ENCODE peak calls at places on chromosome 2, in four cellular contexts. B, U, C and M are unnamed samples.

GRCh38 chr2:19933351-19933981 is 31.7 kb upstream of the TTC32 start:
- DNase-seq in C (no peak), B (no peak), U (no peak), M (no peak)

GRCh38 chr2:113228991-113229716 is 49.6 kb downstream of the PAX8 start:
- DNase-seq in U (peak), C (no peak), B (no peak), M (no peak)

GRCh38 chr2:144348846-144349245 is 171.1 kb downstream of the ZEB2 start:
- DNase-seq in U (no peak), B (no peak), C (no peak), M (no peak)

GRCh38 chr2:174335605-174336402 is 1.1 kb downstream of the SP9 start:
- DNase-seq in U (no peak), C (no peak), B (no peak), M (no peak)

GRCh38 chr2:163711699-163712098 is 24.1 kb downstream of the FIGN start:
- DNase-seq in B (no peak), C (no peak), U (no peak), M (no peak)

GRCh38 chr2:120306091-120306490 is 39.8 kb upstream of the INHBB start:
- DNase-seq in C (no peak), U (no peak), B (no peak), M (no peak)

GRCh38 chr2:26536371-26537068 is 58.6 kb upstream of the OTOF start:
- DNase-seq in B (no peak), U (no peak), C (no peak), M (no peak)

GRCh38 chr2:70753031-70753430 is 15.0 kb downstream of the ADD2 start:
- DNase-seq in B (no peak), C (no peak), U (no peak), M (no peak)

GRCh38 chr2:1717129-1717528 is 27.2 kb downstream of the PXDN start:
- DNase-seq in C (no peak), U (no peak), B (no peak), M (no peak)

GRCh38 chr2:202592580-202592979 is 42.2 kb upstream of the FAM117B start:
- DNase-seq in U (no peak), B (no peak), C (no peak), M (no peak)

GRCh38 chr2:220512419-220512818 is 885.0 kb downstream of the SLC4A3 start:
- DNase-seq in U (no peak), C (no peak), B (no peak), M (no peak)

GRCh38 chr2:130911482-130911881 is 74.8 kb downstream of the ARHGEF4 start:
- DNase-seq in U (no peak), C (no peak), B (peak), M (no peak)

GRCh38 chr2:10490806-10491291 is 42.7 kb upstream of the ODC1 start:
- DNase-seq in U (peak), B (no peak), C (no peak), M (no peak)

GRCh38 chr2:26709323-26710110 is 17.0 kb downstream of the KCNK3 start:
- DNase-seq in C (no peak), B (no peak), U (no peak), M (no peak)

GRCh38 chr2:36482576-36483214 is 115.3 kb downstream of the FEZ2 start:
- DNase-seq in B (peak), U (no peak), C (no peak), M (no peak)

GRCh38 chr2:159476329-159476728 is 140.0 kb downstream of the BAZ2B start:
- DNase-seq in C (no peak), U (no peak), B (no peak), M (no peak)

GRCh38 chr2:217331577-217332139 is 471.8 kb upstream of the TNP1 start:
- DNase-seq in B (peak), C (no peak), U (no peak), M (no peak)

GRCh38 chr2:1140389-1141003 is 189.8 kb downstream of the SNTG2 start:
- DNase-seq in B (peak), C (peak), U (no peak), M (no peak)

GRCh38 chr2:197934926-197935274 is 130.5 kb downstream of the PLCL1 start:
- DNase-seq in B (no peak), U (no peak), C (no peak), M (no peak)

DNA sequence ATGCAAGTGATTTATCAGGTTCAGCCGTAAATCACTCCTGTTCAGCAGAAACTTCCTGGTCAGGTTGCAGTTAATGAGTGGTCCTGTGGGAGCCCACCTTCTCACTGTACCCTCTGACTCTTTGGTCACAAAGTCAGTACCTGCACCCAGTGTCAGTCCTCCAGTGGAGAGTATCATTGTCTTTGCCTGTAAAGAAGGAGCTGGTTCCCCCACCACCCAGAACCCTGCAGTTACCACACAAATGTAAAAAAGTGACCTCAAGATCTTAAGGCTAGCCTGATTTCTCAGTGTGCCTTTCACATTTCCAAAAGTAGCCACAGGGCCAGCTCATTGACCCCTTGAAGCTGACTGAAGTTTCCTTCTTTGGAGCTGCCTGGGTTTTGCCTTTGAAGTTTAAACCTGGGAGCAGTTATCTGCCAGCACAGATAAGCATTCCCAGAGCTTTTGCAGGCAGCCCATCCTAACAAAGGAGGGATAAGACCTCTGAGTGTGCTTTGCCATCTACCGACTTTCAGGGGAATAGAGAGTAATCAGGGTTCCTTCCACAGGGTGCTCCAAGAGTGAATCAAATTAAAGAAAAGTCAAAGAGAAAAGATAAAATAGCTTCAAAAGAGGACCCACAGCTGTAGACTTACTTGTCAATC is 725.2 kb downstream of the CPS1 start:
- DNase-seq in B (no peak), U (no peak), C (no peak), M (no peak)
- H3K27ac ChIP-seq in B (no peak), U (no peak), C (no peak), M (no peak)

GRCh38 chr2:222436040-222436413 is 11.7 kb downstream of the SGPP2 start:
- DNase-seq in C (no peak), B (no peak), U (peak), M (no peak)
- H3K27ac ChIP-seq in C (no peak), B (no peak), U (peak), M (no peak)

DNA sequence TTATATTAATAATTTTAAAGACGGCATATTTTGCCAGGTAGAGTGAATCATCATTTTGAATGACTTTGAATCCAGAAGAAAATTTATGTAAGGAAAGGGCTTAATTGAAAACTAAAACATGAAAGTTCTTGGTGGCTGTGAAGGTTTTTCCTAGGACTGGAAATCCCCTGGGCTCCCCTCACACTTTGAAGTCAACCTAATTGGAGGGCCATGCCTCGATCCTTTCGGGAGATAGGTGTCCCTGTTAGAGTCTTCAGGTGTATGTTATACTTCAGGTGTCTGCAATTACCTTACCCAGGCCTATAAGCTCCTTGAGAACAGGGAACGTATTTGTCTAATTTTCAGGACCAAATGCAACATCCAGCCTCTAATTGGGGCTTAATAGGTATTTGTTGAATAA is 73.0 kb downstream of the ARL4C start:
- DNase-seq in U (no peak), B (no peak), C (no peak), M (no peak)
- H3K27ac ChIP-seq in U (no peak), B (no peak), C (peak), M (no peak)

DNA sequence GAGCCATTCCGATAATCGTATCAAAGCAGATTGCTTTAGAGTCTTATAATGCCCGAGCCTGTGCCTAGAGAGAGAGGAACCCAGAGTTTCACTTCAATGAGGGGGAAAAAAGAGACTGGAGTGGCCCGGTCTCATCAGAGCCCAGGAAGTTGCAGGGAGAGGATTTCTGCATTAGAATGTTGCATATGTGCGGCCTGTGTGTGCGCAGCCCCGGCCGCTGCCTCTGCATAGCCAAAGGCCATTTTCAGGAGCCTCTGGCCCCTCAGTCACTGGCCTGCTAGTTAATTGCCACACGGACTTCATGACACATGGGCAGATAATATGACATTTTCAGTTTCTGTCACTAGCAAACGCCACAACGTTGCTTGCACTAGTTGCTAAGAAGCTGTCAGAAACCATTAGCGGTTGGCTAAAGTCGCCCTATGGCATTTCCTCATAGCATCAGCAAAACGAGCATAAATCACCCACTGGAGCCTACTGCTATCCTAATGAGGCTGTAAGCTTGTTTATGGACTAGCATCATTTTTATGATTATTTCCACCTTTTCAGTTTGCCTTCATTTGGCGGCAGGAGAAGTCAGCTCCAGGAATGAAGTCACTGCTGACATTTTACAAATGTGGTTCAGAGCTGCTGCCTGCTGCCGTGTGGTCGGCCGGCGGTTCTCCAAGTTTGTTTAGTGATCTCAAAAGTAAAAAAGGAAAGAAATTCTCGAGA is 73.6 kb downstream of the MEIS1 start:
- DNase-seq in B (no peak), C (no peak), U (no peak), M (no peak)
- H3K27ac ChIP-seq in B (no peak), C (no peak), U (no peak), M (peak)

GRCh38 chr2:233062447-233062842 is 2.3 kb downstream of the INPP5D start:
- DNase-seq in U (no peak), C (no peak), B (no peak), M (no peak)

GRCh38 chr2:233063976-233064411 is 3.9 kb downstream of the INPP5D start:
- DNase-seq in B (no peak), U (no peak), C (no peak), M (no peak)

GRCh38 chr2:233062946-233063268 is 2.8 kb downstream of the INPP5D start:
- DNase-seq in B (no peak), C (no peak), U (no peak), M (no peak)

GRCh38 chr2:233064526-233065199 is 4.5 kb downstream of the INPP5D start:
- DNase-seq in B (no peak), U (no peak), C (no peak), M (no peak)

GRCh38 chr2:233063269-233063975 is 3.3 kb downstream of the INPP5D start:
- DNase-seq in U (no peak), C (no peak), B (no peak), M (no peak)
- H3K27ac ChIP-seq in U (no peak), C (peak), B (no peak), M (no peak)

GRCh38 chr2:149525323-149525722 is 62.3 kb downstream of the MMADHC start:
- DNase-seq in U (no peak), B (no peak), C (no peak), M (no peak)
- H3K27ac ChIP-seq in U (no peak), B (no peak), C (no peak), M (no peak)

GRCh38 chr2:45284621-45284995 is 275.4 kb upstream of the SIX2 start:
- DNase-seq in B (no peak), C (no peak), U (no peak), M (no peak)

GRCh38 chr2:45280801-45281200 is 271.5 kb upstream of the SIX2 start:
- DNase-seq in U (no peak), C (no peak), B (no peak), M (no peak)

GRCh38 chr2:45281311-45281710 is 272.1 kb upstream of the SIX2 start:
- DNase-seq in B (no peak), U (no peak), C (no peak), M (no peak)

GRCh38 chr2:45283764-45284620 is 274.7 kb upstream of the SIX2 start:
- DNase-seq in C (no peak), B (no peak), U (no peak), M (no peak)

DNA sequence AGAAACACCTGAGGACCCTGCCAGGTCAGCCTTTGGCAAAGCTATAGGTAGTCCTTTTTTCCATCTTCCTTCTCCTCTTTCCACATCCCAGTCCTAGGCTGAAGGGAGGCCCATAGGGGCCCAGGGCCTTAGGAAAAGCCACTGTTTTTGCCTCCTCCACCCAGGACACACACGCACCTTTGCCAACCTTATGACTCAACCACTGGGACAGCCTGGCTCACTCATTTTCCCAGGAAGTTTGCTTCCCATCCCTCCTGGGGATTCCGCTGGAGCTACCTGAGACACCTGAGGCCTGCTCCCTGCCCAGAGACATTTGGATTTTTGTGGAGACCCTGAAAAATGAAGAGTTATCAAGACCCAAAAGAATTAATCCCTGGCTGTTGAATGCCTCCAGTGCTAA is 273.4 kb upstream of the SIX2 start:
- DNase-seq in B (no peak), U (no peak), C (no peak), M (no peak)
- H3K27ac ChIP-seq in B (no peak), U (no peak), C (no peak), M (no peak)

DNA sequence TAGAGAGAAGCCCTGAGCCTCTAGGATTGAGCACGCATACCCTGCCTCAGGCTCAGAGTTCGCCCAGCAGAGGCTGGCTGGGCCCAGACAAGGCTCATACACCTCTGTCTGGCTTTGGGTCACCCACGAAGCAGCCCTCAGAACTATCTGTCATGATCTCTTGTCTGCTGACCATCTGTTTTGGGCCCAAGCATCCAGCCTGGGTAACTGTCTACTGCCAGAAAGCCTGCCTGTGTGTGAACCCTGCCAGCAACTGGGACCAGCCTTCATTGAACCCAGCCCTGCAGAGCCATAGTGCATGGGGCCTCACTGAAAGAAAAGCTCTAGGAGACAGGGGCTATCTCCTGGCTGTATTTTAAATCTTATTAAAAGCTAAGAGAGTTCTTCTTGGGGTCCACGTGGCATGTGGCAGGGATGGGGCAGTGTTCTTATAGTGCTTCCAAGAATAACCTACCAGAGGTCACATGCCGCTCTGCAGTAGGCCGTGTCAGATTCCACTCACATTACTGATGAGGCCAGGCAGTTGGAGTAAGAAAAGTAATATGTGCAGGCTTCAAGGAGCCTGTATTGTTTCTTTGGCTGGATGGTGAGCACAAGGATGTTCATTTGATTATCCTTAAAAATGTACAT is 7.3 kb downstream of the TMEM127 start:
- DNase-seq in U (no peak), B (no peak), C (no peak), M (no peak)
- H3K27ac ChIP-seq in U (no peak), B (peak), C (no peak), M (peak)

GRCh38 chr2:189048189-189048588 is 74.0 kb downstream of the COL3A1 start:
- DNase-seq in B (no peak), U (no peak), C (no peak), M (no peak)
- H3K27ac ChIP-seq in B (no peak), U (no peak), C (no peak), M (no peak)